ENCODE peak calls at places on chromosome 22, in seven cellular contexts. Z is A549, N is breast epithelium, R is IMR-90, F is body of pancreas, Y is endothelial cell of umbilical vein, H is heart left ventricle. K is an unnamed sample.

GRCh38 chr22:37418627-37419369 is 8.5 kb downstream of the ELFN2 start:
- DNase-seq in Z (no peak), Y (no peak), F (no peak), H (no peak), R (no peak), N (no peak), K (no peak)

GRCh38 chr22:21445437-21446127 is 21.6 kb upstream of the TMEM191C start:
- DNase-seq in F (no peak), H (no peak), N (peak; percentile 48), Z (no peak), R (no peak), Y (no peak), K (peak; percentile 18)

GRCh38 chr22:43289976-43290663 is 53.1 kb downstream of the SCUBE1 start:
- DNase-seq in R (peak; percentile 11), N (no peak), F (peak; percentile 18), Y (no peak), H (no peak), Z (no peak), K (no peak)

GRCh38 chr22:27157090-27157489 is 499.7 kb downstream of the MIAT start:
- DNase-seq in R (no peak), Z (no peak), H (no peak), Y (no peak), N (no peak), F (no peak), K (no peak)

GRCh38 chr22:44403166-44403565 is 90.4 kb upstream of the SHISAL1 start:
- DNase-seq in H (no peak), N (peak; percentile 27), Z (no peak), R (no peak), F (no peak), Y (no peak), K (no peak)

GRCh38 chr22:26589367-26589844 is 526 bp downstream of the TPST2 start:
- DNase-seq in F (peak; percentile 56), N (no peak), Y (peak; percentile 23), H (peak; percentile 31), Z (peak; percentile 20), R (peak; percentile 12), K (peak; percentile 38)

GRCh38 chr22:45762545-45763235 is 91.1 kb downstream of the ATXN10 start:
- DNase-seq in Y (no peak), Z (no peak), H (no peak), F (no peak), N (no peak), R (peak; percentile 28), K (no peak)

GRCh38 chr22:21587803-21588611 is 20.5 kb downstream of the UBE2L3 start:
- DNase-seq in H (no peak), R (peak; percentile 67), N (no peak), Z (no peak), Y (no peak), F (no peak), K (no peak)

GRCh38 chr22:21070690-21071615 is 25.2 kb downstream of the LRRC74B start:
- DNase-seq in Z (no peak), N (no peak), Y (no peak), H (no peak), F (no peak), R (no peak), K (no peak)

GRCh38 chr22:37827056-37827455 is 3.9 kb downstream of the GALR3 start:
- DNase-seq in Y (no peak), F (no peak), N (no peak), Z (no peak), H (peak; percentile 47), R (no peak), K (no peak)

GRCh38 chr22:35552186-35552842 is 11.7 kb downstream of the RASD2 start:
- DNase-seq in Y (peak; percentile 15), F (no peak), R (no peak), Z (peak; percentile 30), N (no peak), H (no peak), K (no peak)

GRCh38 chr22:36913431-36914382 is at the start of gene CSF2RB:
- DNase-seq in N (no peak), F (no peak), Y (peak; percentile 78), R (no peak), Z (no peak), H (peak; percentile 33), K (peak; percentile 45)

GRCh38 chr22:23181763-23182288 is 1.5 kb downstream of the BCR start:
- DNase-seq in Z (no peak), H (no peak), R (no peak), Y (peak; percentile 10), N (no peak), F (no peak), K (no peak)

GRCh38 chr22:43711681-43712080 is 100.4 kb downstream of the EFCAB6 start:
- DNase-seq in Z (no peak), R (no peak), F (no peak), H (no peak), N (no peak), Y (no peak), K (no peak)

GRCh38 chr22:35135165-35135564 is 69.2 kb downstream of the ISX start:
- DNase-seq in Z (no peak), Y (no peak), H (no peak), F (no peak), R (no peak), N (no peak), K (no peak)

GRCh38 chr22:49100764-49101163 is 726.9 kb downstream of the BRD1 start:
- DNase-seq in N (no peak), Y (no peak), Z (no peak), F (no peak), H (no peak), R (no peak), K (no peak)

GRCh38 chr22:37057226-37057625 is 5.7 kb downstream of the KCTD17 start:
- DNase-seq in Y (no peak), R (no peak), F (no peak), N (no peak), H (no peak), Z (no peak), K (no peak)

GRCh38 chr22:27318516-27318915 is 483.0 kb downstream of the MN1 start:
- DNase-seq in H (peak; percentile 20), Z (no peak), F (no peak), Y (peak; percentile 65), N (no peak), R (peak; percentile 44), K (no peak)

GRCh38 chr22:23122216-23122957 is 19.4 kb downstream of the RSPH14 start:
- DNase-seq in N (no peak), Z (no peak), Y (no peak), H (no peak), R (no peak), F (no peak), K (no peak)

GRCh38 chr22:26939466-26939865 is 282.1 kb downstream of the MIAT start:
- DNase-seq in N (no peak), Z (no peak), Y (no peak), H (no peak), F (no peak), R (no peak), K (no peak)

GRCh38 chr22:43343262-43343988 is at the start of gene SCUBE1:
- DNase-seq in Y (peak; percentile 31), H (peak; percentile 35), N (no peak), Z (peak; percentile 17), F (peak; percentile 46), R (no peak), K (peak; percentile 63)

GRCh38 chr22:36234919-36235318 is 4.4 kb downstream of the APOL2 start:
- DNase-seq in R (no peak), Z (no peak), N (no peak), H (no peak), F (no peak), Y (no peak), K (no peak)

GRCh38 chr22:35746946-35747703 is 29.5 kb downstream of the APOL5 start:
- DNase-seq in F (no peak), Z (no peak), N (no peak), H (no peak), Y (no peak), R (peak; percentile 80), K (no peak)

DNA sequence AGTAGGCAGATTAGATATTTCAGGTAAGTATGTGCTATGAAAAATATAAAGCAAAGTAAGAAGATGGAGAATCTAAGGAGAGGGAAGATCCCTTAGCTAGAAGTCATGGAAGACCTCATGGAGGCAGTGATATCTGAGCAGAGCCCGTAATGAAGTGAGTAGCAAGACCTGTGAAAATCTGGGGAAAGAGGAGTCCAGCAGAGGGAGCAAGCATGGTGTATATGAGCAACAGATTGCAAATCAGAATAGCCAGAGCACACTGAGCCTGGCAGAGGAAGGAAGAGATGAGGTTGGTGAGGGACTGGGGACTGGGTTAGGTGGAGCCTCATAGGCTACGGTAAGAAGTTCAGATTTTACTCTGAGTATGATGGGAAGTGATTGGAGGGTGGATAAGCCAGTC is 9.4 kb downstream of the LHFPL7 start:
- DNase-seq in F (no peak), Y (peak; percentile 59), N (no peak), R (no peak), Z (peak; percentile 45), H (no peak), K (no peak)
- TF ChIP-seq CTCF in F (peak; percentile 36), Y (peak; percentile 29), N (no peak), R (no peak), Z (peak; percentile 33), H (no peak), K (peak; percentile 26)

GRCh38 chr22:39960791-39961746 is 872 bp downstream of the TMA7B start:
- DNase-seq in F (no peak), R (peak; percentile 98), N (no peak), Y (no peak), H (no peak), Z (no peak), K (peak; percentile 40)
- TF ChIP-seq POLR2A in F (no peak), R (peak; percentile 37), N (no peak), Y (no peak), H (no peak), Z (no peak), K (no peak)

GRCh38 chr22:29202231-29203192 is 3.2 kb upstream of the EMID1 start:
- DNase-seq in Z (peak; percentile 24), H (peak; percentile 62), N (no peak), Y (peak; percentile 26), F (no peak), R (peak; percentile 55), K (peak; percentile 43)
- TF ChIP-seq CTCF in Z (peak; percentile 35), H (no peak), N (no peak), Y (peak; percentile 25), F (peak; percentile 38), R (peak; percentile 38), K (peak; percentile 45)

GRCh38 chr22:19971276-19972124 is 29.9 kb upstream of the TXNRD2 start:
- DNase-seq in R (no peak), H (no peak), Z (no peak), N (no peak), F (no peak), Y (no peak), K (peak; percentile 40)
- TF ChIP-seq POLR2A in R (no peak), H (no peak), Z (no peak), N (no peak), F (no peak), Y (peak; percentile 48), K (no peak)

GRCh38 chr22:31185056-31185455 is 25.1 kb downstream of the RNF185 start:
- DNase-seq in Z (no peak), Y (no peak), H (no peak), F (no peak), R (peak; percentile 62), N (no peak), K (no peak)
- TF ChIP-seq CTCF in Z (no peak), Y (no peak), H (no peak), F (no peak), R (no peak), N (no peak), K (no peak)

K was measured in stomach.